ENCODE peak calls at places on chromosomes 13 and 19, in five cellular contexts. V is tibial nerve, A is esophagus squamous epithelium, I is adrenal gland, N is AG04450. S is an unnamed sample.
A peak's percentile ranks its signal among the peaks of the same experiment; 100 is the strongest.

GRCh38 chr13:20492641-20493040 is 33.0 kb downstream of the CRYL1 start:
- DNase-seq in V (no peak), A (no peak), I (no peak), N (no peak), S (no peak)

GRCh38 chr13:112968380-112968909 is 569 bp upstream of the MCF2L start:
- DNase-seq in V (no peak), A (no peak), I (no peak), N (no peak), S (peak; percentile 77)

GRCh38 chr19:47363758-47364529 is 14.8 kb downstream of the DHX34 start:
- DNase-seq in V (no peak), A (no peak), I (no peak), N (no peak), S (no peak)

GRCh38 chr19:50003810-50004419 is 21.3 kb downstream of the VRK3 start:
- DNase-seq in V (no peak), A (no peak), I (peak; percentile 89), N (peak; percentile 71), S (peak; percentile 50)

GRCh38 chr13:30581582-30581981 is 36.1 kb upstream of the USPL1 start:
- DNase-seq in V (no peak), A (no peak), I (no peak), N (no peak), S (peak; percentile 13)

GRCh38 chr19:46931197-46931596 is 70.4 kb downstream of the ARHGAP35 start:
- DNase-seq in V (no peak), A (no peak), I (no peak), N (no peak), S (no peak)

GRCh38 chr13:44116562-44117315 is 237.0 kb downstream of the LACC1 start:
- DNase-seq in V (no peak), A (no peak), I (no peak), N (no peak), S (no peak)

GRCh38 chr13:73138276-73138950 is 79.6 kb downstream of the KLF5 start:
- DNase-seq in V (peak; percentile 16), A (no peak), I (peak; percentile 18), N (peak; percentile 54), S (peak; percentile 17)

GRCh38 chr13:25652764-25653163 is 281.0 kb downstream of the ATP8A2 start:
- DNase-seq in V (no peak), A (no peak), I (no peak), N (no peak), S (no peak)

GRCh38 chr19:18173572-18174294 is at the start of gene IFI30:
- DNase-seq in V (peak; percentile 61), A (peak; percentile 55), I (peak; percentile 85), N (no peak), S (peak; percentile 96)

GRCh38 chr19:50829801-50830200 is 3.6 kb downstream of the KLK15 start:
- DNase-seq in V (no peak), A (no peak), I (peak; percentile 88), N (no peak), S (no peak)

GRCh38 chr13:97386832-97387486 is 47.0 kb upstream of the RAP2A start:
- DNase-seq in V (no peak), A (no peak), I (peak; percentile 45), N (no peak), S (peak; percentile 23)

GRCh38 chr13:34833562-34834182 is 108.4 kb upstream of the NBEA start:
- DNase-seq in V (no peak), A (no peak), I (no peak), N (no peak), S (no peak)

GRCh38 chr13:30196025-30196424 is 111.3 kb downstream of the KATNAL1 start:
- DNase-seq in V (no peak), A (no peak), I (no peak), N (no peak), S (peak; percentile 20)

GRCh38 chr13:40146586-40147240 is 491.3 kb downstream of the COG6 start:
- DNase-seq in V (no peak), A (no peak), I (no peak), N (no peak), S (no peak)

GRCh38 chr13:98495627-98496238 is 81.2 kb downstream of the STK24 start:
- DNase-seq in V (no peak), A (no peak), I (no peak), N (no peak), S (no peak)

GRCh38 chr13:74210693-74211393 is 76.6 kb upstream of the KLF12 start:
- DNase-seq in V (no peak), A (no peak), I (peak; percentile 23), N (peak; percentile 76), S (peak; percentile 3)

GRCh38 chr19:48466571-48467325 is 2.4 kb upstream of the CYTH2 start:
- DNase-seq in V (no peak), A (no peak), I (peak; percentile 66), N (peak; percentile 15), S (no peak)

GRCh38 chr13:73059460-73060250 is 850 bp downstream of the KLF5 start:
- DNase-seq in V (no peak), A (no peak), I (peak; percentile 24), N (no peak), S (peak; percentile 82)

GRCh38 chr19:56476671-56477428 is at the start of gene ZNF667:
- DNase-seq in V (peak; percentile 16), A (no peak), I (peak; percentile 36), N (no peak), S (peak; percentile 23)

DNA sequence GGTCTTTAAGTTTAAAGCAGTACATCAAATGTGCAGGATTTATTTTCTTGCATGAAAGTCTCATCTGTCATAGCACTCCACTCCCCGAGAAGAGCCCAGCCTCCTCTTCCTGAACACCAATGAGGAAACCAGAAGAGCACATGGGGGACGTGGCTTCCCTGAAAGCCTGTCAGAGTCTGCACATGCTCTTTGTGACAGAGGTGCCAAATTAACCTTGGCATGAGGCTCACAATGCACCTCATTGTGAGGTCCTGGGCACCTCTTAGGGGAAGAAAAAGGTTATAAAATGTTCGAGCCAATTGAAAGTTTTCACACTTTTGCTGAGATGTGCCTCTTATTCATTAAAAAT is 141.3 kb upstream of the RFC3 start:
- DNase-seq in V (no peak), A (no peak), I (peak; percentile 74), N (peak; percentile 1), S (peak; percentile 66)
- H3K4me3 ChIP-seq in V (peak overlapping the region; percentile 35), A (peak overlapping the region; percentile 62), I (peak overlapping the region; percentile 46), N (peak overlapping the region; percentile 45), S (peak overlapping the region; percentile 27)

GRCh38 chr19:32407004-32407992 is 1.7 kb downstream of the DPY19L3 start:
- DNase-seq in V (no peak), A (no peak), I (no peak), N (no peak), S (peak; percentile 80)
- H3K4me3 ChIP-seq in V (no peak overlapping the region), A (no peak overlapping the region), I (no peak overlapping the region), N (peak overlapping the region; percentile 83), S (no peak overlapping the region)

GRCh38 chr19:36524617-36525016 is 3.5 kb downstream of the ZNF260 start:
- DNase-seq in V (no peak), A (no peak), I (no peak), N (no peak), S (no peak)

GRCh38 chr19:36527873-36528193 is 238 bp downstream of the ZNF260 start:
- DNase-seq in V (no peak), A (no peak), I (no peak), N (no peak), S (no peak)

GRCh38 chr19:36528921-36529518 is 949 bp upstream of the ZNF260 start:
- DNase-seq in V (no peak), A (no peak), I (no peak), N (no peak), S (peak; percentile 14)

GRCh38 chr19:36528194-36528920 is at the start of gene ZNF260:
- DNase-seq in V (peak; percentile 89), A (peak; percentile 75), I (peak; percentile 98), N (peak; percentile 93), S (peak; percentile 98)

DNA sequence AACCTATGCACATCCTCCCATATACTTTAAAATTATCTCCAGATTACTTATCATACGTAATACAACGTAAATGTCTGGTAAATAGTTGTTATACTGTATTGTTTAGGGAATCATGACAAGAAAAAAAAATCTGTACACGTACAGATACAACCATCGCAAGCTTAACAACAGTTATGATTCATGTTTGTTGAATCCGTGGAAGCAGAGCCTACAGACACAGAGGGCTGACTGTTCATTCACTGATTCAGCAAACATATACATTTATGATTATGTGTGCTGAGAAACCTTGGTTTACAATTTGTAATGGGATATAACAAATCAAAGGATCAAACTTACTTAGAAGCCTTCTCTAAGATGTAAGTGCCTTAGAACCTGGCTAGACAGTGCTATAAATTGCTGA is 1.5 kb downstream of the ZNF260 start:
- DNase-seq in V (no peak), A (no peak), I (no peak), N (no peak), S (no peak)
- H3K4me3 ChIP-seq in V (no peak overlapping the region), A (peak overlapping the region; percentile 87), I (no peak overlapping the region), N (peak overlapping the region; percentile 93), S (no peak overlapping the region)

GRCh38 chr13:27962128-27962841 is 6.8 kb downstream of the CDX2 start:
- DNase-seq in V (no peak), A (no peak), I (no peak), N (no peak), S (no peak)

GRCh38 chr13:27960362-27961226 is 8.5 kb downstream of the CDX2 start:
- DNase-seq in V (no peak), A (no peak), I (no peak), N (no peak), S (peak; percentile 91)

GRCh38 chr13:27962982-27963381 is 6.1 kb downstream of the CDX2 start:
- DNase-seq in V (no peak), A (no peak), I (no peak), N (no peak), S (no peak)

GRCh38 chr13:27959976-27960361 is 9.1 kb downstream of the CDX2 start:
- DNase-seq in V (no peak), A (no peak), I (no peak), N (no peak), S (no peak)

GRCh38 chr13:27961227-27962085 is 7.7 kb downstream of the CDX2 start:
- DNase-seq in V (no peak), A (no peak), I (no peak), N (no peak), S (no peak)
- H3K4me3 ChIP-seq in V (peak overlapping the region; percentile 28), A (peak overlapping the region; percentile 58), I (no peak overlapping the region), N (no peak overlapping the region), S (peak overlapping the region; percentile 39)

GRCh38 chr13:114179087-114179658 is at the start of gene CFAP97D2:
- DNase-seq in V (no peak), A (no peak), I (no peak), N (no peak), S (no peak)
- H3K4me3 ChIP-seq in V (no peak within 1 kb of the TSS), A (no peak within 1 kb of the TSS), I (no peak within 1 kb of the TSS), N (no peak within 1 kb of the TSS), S (no peak within 1 kb of the TSS)

GRCh38 chr19:54302252-54302651 is 10.7 kb downstream of the LILRA5 start:
- DNase-seq in V (no peak), A (no peak), I (no peak), N (no peak), S (no peak)
- H3K4me3 ChIP-seq in V (no peak overlapping the region), A (no peak overlapping the region), I (no peak overlapping the region), N (no peak overlapping the region), S (no peak overlapping the region)

DNA sequence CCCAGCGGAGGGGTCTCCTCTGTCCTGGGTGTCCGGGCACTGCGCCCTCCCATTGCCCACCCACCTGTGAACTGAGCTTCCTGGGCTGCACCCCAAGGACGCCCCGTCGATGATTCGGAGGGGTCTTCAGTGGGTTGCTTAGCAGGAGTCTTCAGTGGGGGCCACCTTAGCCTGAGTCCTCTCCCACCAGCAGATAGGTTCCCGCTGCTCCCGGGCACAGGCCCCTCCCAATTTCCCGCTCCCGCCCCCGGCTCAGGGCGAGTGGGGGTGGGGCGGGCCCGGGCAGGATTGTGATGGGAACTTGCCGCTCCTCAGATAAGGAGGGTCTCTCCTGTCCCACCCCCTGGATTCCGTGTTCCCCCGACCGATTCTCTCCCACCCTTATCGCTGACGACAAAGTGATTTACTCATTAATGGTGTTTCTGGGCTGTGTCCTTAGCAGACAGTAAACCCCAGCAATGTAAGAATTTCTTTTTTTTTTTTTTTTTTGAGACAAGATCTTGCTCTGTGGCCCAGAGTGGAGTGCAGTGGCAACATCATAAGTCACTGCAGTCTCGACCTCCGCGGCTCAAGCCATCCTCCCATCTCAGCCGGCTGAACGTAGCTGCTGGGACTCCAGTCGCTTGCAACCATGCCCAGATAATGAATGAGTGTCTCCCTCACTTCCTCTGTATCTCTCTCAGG is 655 bp upstream of the S1PR5 start:
- DNase-seq in V (no peak), A (no peak), I (peak; percentile 38), N (no peak), S (peak; percentile 56)
- H3K4me3 ChIP-seq in V (no peak overlapping the region), A (peak overlapping the region; percentile 74), I (no peak overlapping the region), N (peak overlapping the region; percentile 47), S (no peak overlapping the region)

S was measured in body of pancreas.